ENCODE peak calls at places on chromosomes 7 and 10, in five cellular contexts. J is DND-41; T is AG04450; E is stimulated activated CD8-positive, alpha-beta memory T cell treated with anti-CD3 and anti-CD28 coated beads, Interleukin-15, amount 100 ng/mL, for 1 hour; D is stimulated activated CD4-positive, alpha-beta T cell treated with anti-CD3 and anti-CD28 coated beads, TNF-alpha, amount 100 ng/mL, for 4 hours. C is an unnamed sample.

GRCh38 chr10:3749597-3750351 is 35.2 kb downstream of the KLF6 start:
- DNase-seq in J (no peak), T (peak; percentile 72), E (no peak), D (no peak), C (no peak)

GRCh38 chr10:61024801-61025201 is 80.8 kb upstream of the RHOBTB1 start:
- DNase-seq in J (peak; percentile 8), T (no peak), E (no peak), D (no peak), C (no peak)

GRCh38 chr10:15460661-15461060 is 89.6 kb upstream of the FAM171A1 start:
- DNase-seq in J (no peak), T (no peak), E (no peak), D (no peak), C (no peak)

GRCh38 chr10:133368153-133368552 is 5.0 kb downstream of the ECHS1 start:
- DNase-seq in J (no peak), T (no peak), E (no peak), D (no peak), C (no peak)

GRCh38 chr7:101936223-101936611 is 118.8 kb downstream of the CUX1 start:
- DNase-seq in J (no peak), T (no peak), E (no peak), D (no peak), C (no peak)

GRCh38 chr7:157391036-157391710 is 54.4 kb downstream of the DNAJB6 start:
- DNase-seq in J (no peak), T (no peak), E (no peak), D (no peak), C (no peak)

GRCh38 chr10:22652988-22653431 is 61.4 kb downstream of the PIP4K2A start:
- DNase-seq in J (no peak), T (no peak), E (no peak), D (no peak), C (no peak)

GRCh38 chr10:58886390-58886789 is 290.1 kb upstream of the PHYHIPL start:
- DNase-seq in J (no peak), T (no peak), E (no peak), D (no peak), C (no peak)

GRCh38 chr7:77565917-77566316 is 28.8 kb downstream of the PTPN12 start:
- DNase-seq in J (no peak), T (no peak), E (no peak), D (no peak), C (no peak)

GRCh38 chr10:16950686-16951681 is 133.8 kb upstream of the RSU1 start:
- DNase-seq in J (peak; percentile 26), T (no peak), E (no peak), D (no peak), C (peak; percentile 4)

GRCh38 chr10:48600645-48601505 is 4.0 kb downstream of the ARHGAP22 start:
- DNase-seq in J (no peak), T (no peak), E (no peak), D (no peak), C (no peak)

GRCh38 chr7:50504646-50505546 is 54.7 kb upstream of the FIGNL1 start:
- DNase-seq in J (no peak), T (no peak), E (no peak), D (no peak), C (no peak)

GRCh38 chr7:120743128-120743527 is 114.8 kb downstream of the TSPAN12 start:
- DNase-seq in J (no peak), T (no peak), E (no peak), D (no peak), C (no peak)

GRCh38 chr10:13743963-13744362 is 157.2 kb downstream of the PRPF18 start:
- DNase-seq in J (no peak), T (no peak), E (no peak), D (no peak), C (no peak)

GRCh38 chr10:132859084-132859855 is 73.3 kb upstream of the NKX6-2 start:
- DNase-seq in J (peak; percentile 1), T (no peak), E (no peak), D (no peak), C (no peak)

GRCh38 chr10:126425051-126425450 is 36.8 kb upstream of the ADAM12 start:
- DNase-seq in J (no peak), T (no peak), E (no peak), D (no peak), C (no peak)

GRCh38 chr10:132606536-132607316 is 69.1 kb downstream of the INPP5A start:
- DNase-seq in J (no peak), T (no peak), E (no peak), D (no peak), C (no peak)

GRCh38 chr10:5284311-5285057 is 80.3 kb upstream of the UCN3 start:
- DNase-seq in J (peak; percentile 50), T (no peak), E (no peak), D (no peak), C (no peak)

GRCh38 chr7:43467406-43467805 is 115.5 kb upstream of the STK17A start:
- DNase-seq in J (no peak), T (no peak), E (no peak), D (no peak), C (no peak)

C was measured in NCI-H510A.